ENCODE peak calls at places on chromosomes 13 and 19, in six cellular contexts. One of them, this sample, is unnamed.

GRCh38 chr19:13430790-13431582 is 75.3 kb downstream of the CACNA1A start:
- DNase-seq in glutamatergic neuron: peak
- DNase-seq in EH: peak
- DNase-seq in hippocampal formation: no peak
- DNase-seq in NCI-H2081: peak
- DNase-seq in heart right ventricle: peak
- DNase-seq in this sample: peak

GRCh38 chr19:33302175-33302973 is at the start of gene CEBPA:
- DNase-seq in EH: peak
- DNase-seq in heart right ventricle: peak
- DNase-seq in NCI-H2081: peak
- DNase-seq in glutamatergic neuron: peak
- DNase-seq in hippocampal formation: peak
- DNase-seq in this sample: peak

GRCh38 chr19:45615795-45616708 is 14.0 kb upstream of the GPR4 start:
- DNase-seq in glutamatergic neuron: peak
- DNase-seq in NCI-H2081: peak
- DNase-seq in hippocampal formation: no peak
- DNase-seq in heart right ventricle: peak
- DNase-seq in EH: peak
- DNase-seq in this sample: peak

GRCh38 chr19:7916137-7916907 is 1.7 kb downstream of the TGFBR3L start:
- DNase-seq in NCI-H2081: peak
- DNase-seq in hippocampal formation: no peak
- DNase-seq in glutamatergic neuron: peak
- DNase-seq in heart right ventricle: no peak
- DNase-seq in EH: peak
- DNase-seq in this sample: no peak

GRCh38 chr13:106569233-106570095 is 1.5 kb upstream of the ARGLU1 start:
- DNase-seq in heart right ventricle: no peak
- DNase-seq in EH: no peak
- DNase-seq in NCI-H2081: no peak
- DNase-seq in hippocampal formation: no peak
- DNase-seq in glutamatergic neuron: no peak
- DNase-seq in this sample: no peak

GRCh38 chr19:46009530-46010510 is 13.0 kb downstream of the PGLYRP1 start:
- DNase-seq in NCI-H2081: peak
- DNase-seq in hippocampal formation: peak
- DNase-seq in EH: peak
- DNase-seq in heart right ventricle: peak
- DNase-seq in glutamatergic neuron: peak
- DNase-seq in this sample: peak

GRCh38 chr19:43474986-43475705 is 9.7 kb upstream of the LYPD3 start:
- DNase-seq in EH: peak
- DNase-seq in glutamatergic neuron: peak
- DNase-seq in heart right ventricle: peak
- DNase-seq in hippocampal formation: peak
- DNase-seq in NCI-H2081: peak
- DNase-seq in this sample: peak

GRCh38 chr13:113854238-113855011 is 9.5 kb downstream of the GAS6 start:
- DNase-seq in hippocampal formation: peak
- DNase-seq in NCI-H2081: no peak
- DNase-seq in EH: peak
- DNase-seq in glutamatergic neuron: no peak
- DNase-seq in heart right ventricle: peak
- DNase-seq in this sample: no peak

GRCh38 chr19:3270908-3271307 is 46.4 kb downstream of the CELF5 start:
- DNase-seq in heart right ventricle: no peak
- DNase-seq in hippocampal formation: peak
- DNase-seq in EH: peak
- DNase-seq in glutamatergic neuron: peak
- DNase-seq in NCI-H2081: peak
- DNase-seq in this sample: peak

GRCh38 chr19:1360818-1361461 is 22.8 kb upstream of the NDUFS7 start:
- DNase-seq in EH: peak
- DNase-seq in glutamatergic neuron: no peak
- DNase-seq in hippocampal formation: peak
- DNase-seq in NCI-H2081: no peak
- DNase-seq in heart right ventricle: peak
- DNase-seq in this sample: peak

GRCh38 chr13:96925869-96926628 is 68.2 kb downstream of the OXGR1 start:
- DNase-seq in hippocampal formation: no peak
- DNase-seq in glutamatergic neuron: no peak
- DNase-seq in EH: no peak
- DNase-seq in heart right ventricle: no peak
- DNase-seq in NCI-H2081: peak
- DNase-seq in this sample: no peak

GRCh38 chr19:49761249-49761624 is 1.9 kb downstream of the TSKS start:
- DNase-seq in hippocampal formation: no peak
- DNase-seq in glutamatergic neuron: no peak
- DNase-seq in EH: no peak
- DNase-seq in heart right ventricle: no peak
- DNase-seq in NCI-H2081: no peak
- DNase-seq in this sample: no peak

GRCh38 chr13:96796234-96796633 is 198.0 kb downstream of the OXGR1 start:
- DNase-seq in heart right ventricle: no peak
- DNase-seq in hippocampal formation: no peak
- DNase-seq in NCI-H2081: no peak
- DNase-seq in EH: no peak
- DNase-seq in glutamatergic neuron: no peak
- DNase-seq in this sample: no peak

GRCh38 chr19:38072776-38073411 is 151.1 kb downstream of the DPF1 start:
- DNase-seq in heart right ventricle: no peak
- DNase-seq in EH: peak
- DNase-seq in glutamatergic neuron: no peak
- DNase-seq in NCI-H2081: no peak
- DNase-seq in hippocampal formation: no peak
- DNase-seq in this sample: no peak

GRCh38 chr13:31962661-31963345 is 68.8 kb upstream of the FRY start:
- DNase-seq in EH: peak
- DNase-seq in heart right ventricle: no peak
- DNase-seq in hippocampal formation: no peak
- DNase-seq in glutamatergic neuron: no peak
- DNase-seq in NCI-H2081: no peak
- DNase-seq in this sample: no peak

GRCh38 chr13:33256148-33256547 is 29.4 kb downstream of the STARD13 start:
- DNase-seq in glutamatergic neuron: no peak
- DNase-seq in heart right ventricle: no peak
- DNase-seq in NCI-H2081: no peak
- DNase-seq in hippocampal formation: no peak
- DNase-seq in EH: no peak
- DNase-seq in this sample: peak

GRCh38 chr19:7819337-7819736 is 10.7 kb upstream of the EVI5L start:
- DNase-seq in hippocampal formation: no peak
- DNase-seq in heart right ventricle: no peak
- DNase-seq in EH: no peak
- DNase-seq in NCI-H2081: no peak
- DNase-seq in glutamatergic neuron: no peak
- DNase-seq in this sample: no peak

GRCh38 chr19:4567584-4568071 is 8.1 kb upstream of the SEMA6B start:
- DNase-seq in glutamatergic neuron: peak
- DNase-seq in NCI-H2081: peak
- DNase-seq in hippocampal formation: no peak
- DNase-seq in heart right ventricle: peak
- DNase-seq in EH: peak
- DNase-seq in this sample: peak

GRCh38 chr13:66950666-66951065 is 279.5 kb downstream of the PCDH9 start:
- DNase-seq in EH: no peak
- DNase-seq in hippocampal formation: no peak
- DNase-seq in NCI-H2081: no peak
- DNase-seq in glutamatergic neuron: no peak
- DNase-seq in heart right ventricle: no peak
- DNase-seq in this sample: no peak

This sample was measured in dermis blood vessel endothelial cell.